ENCODE peak calls at places on chromosomes 1 and 21, in ten cellular contexts. F is lower lobe of right lung, D is kidney, L is GM12865, Q is AG10803, U is A549, M is heart right ventricle, K is LNCaP clone FGC, J is bronchial epithelial cell, N is BJ. X is an unnamed sample.

GRCh38 chr1:10473145-10473765 is 926 bp upstream of the DFFA start:
- DNase-seq in F (no peak), D (no peak), L (peak; percentile 36), Q (no peak), U (no peak), M (no peak), K (no peak), J (no peak), N (no peak), X (no peak)

GRCh38 chr1:111938123-111938522 is 51.3 kb downstream of the KCND3 start:
- DNase-seq in F (no peak), D (no peak), L (peak; percentile 3), Q (no peak), U (no peak), M (no peak), K (no peak), J (peak; percentile 90), N (no peak), X (no peak)

GRCh38 chr21:36693144-36694040 is 5.5 kb upstream of the SIM2 start:
- DNase-seq in F (no peak), D (peak; percentile 76), L (no peak), Q (no peak), U (no peak), M (no peak), K (no peak), J (no peak), N (no peak), X (no peak)

GRCh38 chr1:61227857-61228557 is 145.6 kb downstream of the NFIA start:
- DNase-seq in F (no peak), D (no peak), L (no peak), Q (no peak), U (no peak), M (no peak), K (no peak), J (no peak), N (no peak), X (no peak)

GRCh38 chr1:24946861-24947658 is 17.0 kb upstream of the RUNX3 start:
- DNase-seq in F (no peak), D (no peak), L (peak; percentile 91), Q (peak; percentile 33), U (no peak), M (no peak), K (no peak), J (no peak), N (no peak), X (no peak)

GRCh38 chr21:39593522-39593921 is 19.2 kb upstream of the B3GALT5 start:
- DNase-seq in F (no peak), D (no peak), L (no peak), Q (no peak), U (no peak), M (no peak), K (no peak), J (no peak), N (no peak), X (peak; percentile 20)

GRCh38 chr1:63981408-63981773 is 207.6 kb downstream of the ROR1 start:
- DNase-seq in F (no peak), D (no peak), L (no peak), Q (no peak), U (no peak), M (no peak), K (no peak), J (peak; percentile 70), N (no peak), X (no peak)

GRCh38 chr1:1244192-1244811 is 2.2 kb downstream of the C1QTNF12 start:
- DNase-seq in F (no peak), D (no peak), L (no peak), Q (no peak), U (peak; percentile 70), M (peak; percentile 27), K (no peak), J (no peak), N (no peak), X (no peak)

GRCh38 chr1:56578963-56579875 is at the start of gene PLPP3:
- DNase-seq in F (peak; percentile 90), D (peak; percentile 96), L (peak; percentile 39), Q (peak; percentile 99), U (peak; percentile 88), M (peak; percentile 86), K (peak; percentile 68), J (peak; percentile 74), N (peak; percentile 87), X (peak; percentile 75)

GRCh38 chr1:203480525-203481084 is 5.0 kb downstream of the PRELP start:
- DNase-seq in F (peak; percentile 65), D (peak; percentile 83), L (peak; percentile 36), Q (peak; percentile 97), U (peak; percentile 44), M (peak; percentile 69), K (no peak), J (peak; percentile 87), N (peak; percentile 96), X (no peak)

GRCh38 chr1:63198921-63199530 is 123.3 kb upstream of the FOXD3 start:
- DNase-seq in F (no peak), D (no peak), L (no peak), Q (no peak), U (no peak), M (no peak), K (no peak), J (no peak), N (no peak), X (no peak)

GRCh38 chr1:199007423-199007822 is 368.6 kb downstream of the PTPRC start:
- DNase-seq in F (peak; percentile 41), D (no peak), L (no peak), Q (peak; percentile 5), U (no peak), M (no peak), K (no peak), J (peak; percentile 18), N (no peak), X (no peak)
- H3K4me3 ChIP-seq in F (no peak overlapping the region), D (no peak overlapping the region), L (no peak overlapping the region), Q (no peak overlapping the region), U (no peak overlapping the region), M (no peak overlapping the region), K (no peak overlapping the region), J (no peak overlapping the region), N (no peak overlapping the region), X (no peak overlapping the region)

GRCh38 chr1:209491897-209492296 is 91.6 kb upstream of the CAMK1G start:
- DNase-seq in F (no peak), D (no peak), L (no peak), Q (no peak), U (no peak), M (no peak), K (no peak), J (no peak), N (no peak), X (no peak)

GRCh38 chr1:209491031-209491430 is 92.5 kb upstream of the CAMK1G start:
- DNase-seq in F (no peak), D (no peak), L (no peak), Q (no peak), U (no peak), M (no peak), K (no peak), J (no peak), N (no peak), X (no peak)

GRCh38 chr1:209491496-209491895 is 92.0 kb upstream of the CAMK1G start:
- DNase-seq in F (no peak), D (no peak), L (no peak), Q (no peak), U (no peak), M (no peak), K (no peak), J (no peak), N (no peak), X (no peak)

GRCh38 chr1:209486861-209487260 is 96.7 kb upstream of the CAMK1G start:
- DNase-seq in F (no peak), D (no peak), L (no peak), Q (peak; percentile 25), U (no peak), M (no peak), K (no peak), J (peak; percentile 86), N (no peak), X (no peak)

GRCh38 chr1:209490013-209490412 is 93.5 kb upstream of the CAMK1G start:
- DNase-seq in F (no peak), D (no peak), L (no peak), Q (peak; percentile 27), U (peak; percentile 29), M (no peak), K (no peak), J (peak; percentile 58), N (no peak), X (no peak)
- TF ChIP-seq CTCF in F (peak; percentile 18), D (no peak), L (no peak), Q (peak; percentile 59), U (peak; percentile 38), M (no peak), K (peak; percentile 27), J (peak; percentile 55), N (peak; percentile 43), X (peak; percentile 60)

GRCh38 chr1:201461783-201462441 is 7.1 kb downstream of the PHLDA3 start:
- DNase-seq in F (peak; percentile 86), D (peak; percentile 96), L (no peak), Q (peak; percentile 99), U (peak; percentile 90), M (peak; percentile 72), K (no peak), J (peak; percentile 99), N (peak; percentile 92), X (peak; percentile 98)
- H3K4me3 ChIP-seq in F (no peak overlapping the region), D (no peak overlapping the region), L (no peak overlapping the region), Q (peak overlapping the region; percentile 39), U (peak overlapping the region; percentile 10), M (no peak overlapping the region), K (no peak overlapping the region), J (peak overlapping the region; percentile 1), N (no peak overlapping the region), X (no peak overlapping the region)

GRCh38 chr1:118564961-118565360 is 379.9 kb upstream of the SPAG17 start:
- DNase-seq in F (no peak), D (no peak), L (no peak), Q (no peak), U (no peak), M (no peak), K (no peak), J (no peak), N (no peak), X (no peak)

GRCh38 chr1:118563969-118564951 is 379.2 kb upstream of the SPAG17 start:
- DNase-seq in F (no peak), D (no peak), L (peak; percentile 29), Q (peak; percentile 12), U (no peak), M (no peak), K (no peak), J (no peak), N (no peak), X (no peak)
- TF ChIP-seq CTCF in F (no peak), D (no peak), L (no peak), Q (peak; percentile 23), U (no peak), M (no peak), K (peak; percentile 39), J (no peak), N (no peak), X (no peak)

X was measured in retinal pigment epithelial cell.